ENCODE peak calls at places on chromosomes 5 and 9, in ten cellular contexts. One of them, this sample, is unnamed.

GRCh38 chr5:174446446-174446845 is 277.9 kb upstream of the MSX2 start:
- DNase-seq in fibroblast of pulmonary artery: no peak
- DNase-seq in dorsolateral prefrontal cortex: no peak
- DNase-seq in cardiac muscle cell: no peak
- DNase-seq in tibial artery: no peak
- DNase-seq in fibroblast of the aortic adventitia: no peak
- DNase-seq in left ventricle myocardium inferior: no peak
- DNase-seq in DND-41: no peak
- DNase-seq in choroid plexus epithelial cell: no peak
- DNase-seq in epithelial cell of esophagus: no peak
- DNase-seq in this sample: no peak

GRCh38 chr5:54282876-54283275 is 27.5 kb downstream of the ARL15 start:
- DNase-seq in left ventricle myocardium inferior: no peak
- DNase-seq in cardiac muscle cell: no peak
- DNase-seq in DND-41: no peak
- DNase-seq in tibial artery: no peak
- DNase-seq in epithelial cell of esophagus: no peak
- DNase-seq in dorsolateral prefrontal cortex: no peak
- DNase-seq in fibroblast of pulmonary artery: no peak
- DNase-seq in choroid plexus epithelial cell: no peak
- DNase-seq in fibroblast of the aortic adventitia: no peak
- DNase-seq in this sample: no peak

GRCh38 chr9:109907400-109907799 is 127.4 kb downstream of the PALM2AKAP2 start:
- DNase-seq in cardiac muscle cell: peak; percentile 66
- DNase-seq in tibial artery: no peak
- DNase-seq in DND-41: no peak
- DNase-seq in choroid plexus epithelial cell: no peak
- DNase-seq in left ventricle myocardium inferior: peak; percentile 37
- DNase-seq in fibroblast of pulmonary artery: peak; percentile 92
- DNase-seq in fibroblast of the aortic adventitia: no peak
- DNase-seq in dorsolateral prefrontal cortex: no peak
- DNase-seq in epithelial cell of esophagus: peak; percentile 11
- DNase-seq in this sample: no peak

GRCh38 chr9:88092699-88093359 is 45.4 kb downstream of the SPATA31C2 start:
- DNase-seq in dorsolateral prefrontal cortex: peak; percentile 10
- DNase-seq in cardiac muscle cell: peak; percentile 74
- DNase-seq in DND-41: no peak
- DNase-seq in fibroblast of pulmonary artery: peak; percentile 58
- DNase-seq in fibroblast of the aortic adventitia: peak; percentile 8
- DNase-seq in epithelial cell of esophagus: no peak
- DNase-seq in tibial artery: no peak
- DNase-seq in choroid plexus epithelial cell: peak; percentile 89
- DNase-seq in left ventricle myocardium inferior: peak; percentile 43
- DNase-seq in this sample: no peak

GRCh38 chr5:149206524-149207141 is 65.0 kb upstream of the AFAP1L1 start:
- DNase-seq in DND-41: no peak
- DNase-seq in choroid plexus epithelial cell: peak; percentile 58
- DNase-seq in fibroblast of the aortic adventitia: no peak
- DNase-seq in left ventricle myocardium inferior: no peak
- DNase-seq in fibroblast of pulmonary artery: peak; percentile 49
- DNase-seq in dorsolateral prefrontal cortex: no peak
- DNase-seq in cardiac muscle cell: peak; percentile 38
- DNase-seq in epithelial cell of esophagus: peak; percentile 88
- DNase-seq in tibial artery: no peak
- DNase-seq in this sample: no peak

GRCh38 chr5:87524217-87524616 is 111.5 kb upstream of the CCNH start:
- DNase-seq in choroid plexus epithelial cell: no peak
- DNase-seq in DND-41: peak; percentile 4
- DNase-seq in tibial artery: no peak
- DNase-seq in fibroblast of pulmonary artery: no peak
- DNase-seq in dorsolateral prefrontal cortex: no peak
- DNase-seq in fibroblast of the aortic adventitia: no peak
- DNase-seq in left ventricle myocardium inferior: no peak
- DNase-seq in cardiac muscle cell: no peak
- DNase-seq in epithelial cell of esophagus: no peak
- DNase-seq in this sample: no peak

GRCh38 chr5:143108498-143109128 is 294.9 kb downstream of the NR3C1 start:
- DNase-seq in epithelial cell of esophagus: no peak
- DNase-seq in fibroblast of the aortic adventitia: no peak
- DNase-seq in left ventricle myocardium inferior: peak; percentile 62
- DNase-seq in DND-41: no peak
- DNase-seq in cardiac muscle cell: no peak
- DNase-seq in fibroblast of pulmonary artery: no peak
- DNase-seq in tibial artery: no peak
- DNase-seq in choroid plexus epithelial cell: no peak
- DNase-seq in dorsolateral prefrontal cortex: no peak
- DNase-seq in this sample: no peak

GRCh38 chr5:134140530-134141201 is 26.2 kb downstream of the TCF7 start:
- DNase-seq in DND-41: peak; percentile 69
- DNase-seq in fibroblast of the aortic adventitia: peak; percentile 77
- DNase-seq in left ventricle myocardium inferior: peak; percentile 56
- DNase-seq in cardiac muscle cell: peak; percentile 82
- DNase-seq in dorsolateral prefrontal cortex: peak; percentile 69
- DNase-seq in fibroblast of pulmonary artery: peak; percentile 80
- DNase-seq in choroid plexus epithelial cell: peak; percentile 88
- DNase-seq in epithelial cell of esophagus: peak; percentile 92
- DNase-seq in tibial artery: peak; percentile 73
- DNase-seq in this sample: no peak

GRCh38 chr5:33310471-33310870 is 130.3 kb upstream of the TARS1 start:
- DNase-seq in choroid plexus epithelial cell: peak; percentile 70
- DNase-seq in fibroblast of pulmonary artery: peak; percentile 82
- DNase-seq in tibial artery: no peak
- DNase-seq in fibroblast of the aortic adventitia: peak; percentile 95
- DNase-seq in epithelial cell of esophagus: peak; percentile 90
- DNase-seq in cardiac muscle cell: peak; percentile 75
- DNase-seq in DND-41: no peak
- DNase-seq in dorsolateral prefrontal cortex: no peak
- DNase-seq in left ventricle myocardium inferior: no peak
- DNase-seq in this sample: peak; percentile 42

GRCh38 chr5:154778534-154778933 is 23.4 kb downstream of the LARP1 start:
- DNase-seq in DND-41: no peak
- DNase-seq in tibial artery: no peak
- DNase-seq in left ventricle myocardium inferior: no peak
- DNase-seq in fibroblast of the aortic adventitia: no peak
- DNase-seq in cardiac muscle cell: no peak
- DNase-seq in epithelial cell of esophagus: no peak
- DNase-seq in choroid plexus epithelial cell: no peak
- DNase-seq in fibroblast of pulmonary artery: no peak
- DNase-seq in dorsolateral prefrontal cortex: no peak
- DNase-seq in this sample: no peak

GRCh38 chr5:158953929-158954534 is 145.7 kb downstream of the EBF1 start:
- DNase-seq in epithelial cell of esophagus: no peak
- DNase-seq in fibroblast of pulmonary artery: no peak
- DNase-seq in DND-41: no peak
- DNase-seq in dorsolateral prefrontal cortex: no peak
- DNase-seq in tibial artery: no peak
- DNase-seq in fibroblast of the aortic adventitia: no peak
- DNase-seq in cardiac muscle cell: no peak
- DNase-seq in choroid plexus epithelial cell: no peak
- DNase-seq in left ventricle myocardium inferior: no peak
- DNase-seq in this sample: no peak

DNA sequence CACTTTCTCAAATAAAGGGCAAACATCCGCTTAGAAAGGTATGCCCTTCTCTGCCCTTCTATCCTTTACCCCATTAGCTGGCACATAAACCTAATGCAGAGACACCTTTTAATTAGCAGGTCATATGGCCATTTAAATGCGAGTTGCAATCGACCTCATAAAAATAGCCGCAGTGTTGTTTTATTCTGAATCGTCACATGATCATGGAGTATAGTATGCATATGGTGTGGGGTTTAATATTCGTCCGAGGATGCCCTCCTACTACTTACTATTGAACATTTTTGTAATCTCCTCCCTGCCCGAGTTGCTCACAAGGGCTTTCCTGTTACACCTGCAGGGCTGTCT is 72.0 kb downstream of the PIK3R1 start:
- DNase-seq in choroid plexus epithelial cell: no peak
- DNase-seq in left ventricle myocardium inferior: no peak
- DNase-seq in cardiac muscle cell: no peak
- DNase-seq in fibroblast of the aortic adventitia: no peak
- DNase-seq in dorsolateral prefrontal cortex: no peak
- DNase-seq in epithelial cell of esophagus: no peak
- DNase-seq in tibial artery: no peak
- DNase-seq in DND-41: no peak
- DNase-seq in fibroblast of pulmonary artery: no peak
- DNase-seq in this sample: no peak
- TF ChIP-seq CTCF in choroid plexus epithelial cell: no peak
- TF ChIP-seq CTCF in left ventricle myocardium inferior: no peak
- TF ChIP-seq CTCF in cardiac muscle cell: no peak
- TF ChIP-seq CTCF in fibroblast of the aortic adventitia: no peak
- TF ChIP-seq CTCF in dorsolateral prefrontal cortex: no peak
- TF ChIP-seq CTCF in epithelial cell of esophagus: no peak
- TF ChIP-seq CTCF in tibial artery: no peak
- TF ChIP-seq CTCF in DND-41: no peak
- TF ChIP-seq CTCF in fibroblast of pulmonary artery: no peak
- TF ChIP-seq CTCF in this sample: no peak

GRCh38 chr9:127580371-127580770 is 31.7 kb upstream of the STXBP1 start:
- DNase-seq in dorsolateral prefrontal cortex: no peak
- DNase-seq in DND-41: no peak
- DNase-seq in cardiac muscle cell: no peak
- DNase-seq in choroid plexus epithelial cell: no peak
- DNase-seq in fibroblast of pulmonary artery: no peak
- DNase-seq in epithelial cell of esophagus: no peak
- DNase-seq in tibial artery: no peak
- DNase-seq in fibroblast of the aortic adventitia: no peak
- DNase-seq in left ventricle myocardium inferior: no peak
- DNase-seq in this sample: no peak

GRCh38 chr9:127583605-127584053 is 28.4 kb upstream of the STXBP1 start:
- DNase-seq in left ventricle myocardium inferior: no peak
- DNase-seq in choroid plexus epithelial cell: peak; percentile 70
- DNase-seq in fibroblast of pulmonary artery: peak; percentile 92
- DNase-seq in tibial artery: no peak
- DNase-seq in cardiac muscle cell: peak; percentile 69
- DNase-seq in DND-41: no peak
- DNase-seq in dorsolateral prefrontal cortex: no peak
- DNase-seq in epithelial cell of esophagus: peak; percentile 90
- DNase-seq in fibroblast of the aortic adventitia: peak; percentile 99
- DNase-seq in this sample: no peak

GRCh38 chr9:127578952-127579853 is 32.9 kb upstream of the STXBP1 start:
- DNase-seq in fibroblast of the aortic adventitia: peak; percentile 96
- DNase-seq in tibial artery: peak; percentile 98
- DNase-seq in epithelial cell of esophagus: peak; percentile 96
- DNase-seq in DND-41: peak; percentile 34
- DNase-seq in choroid plexus epithelial cell: peak; percentile 90
- DNase-seq in dorsolateral prefrontal cortex: peak; percentile 88
- DNase-seq in left ventricle myocardium inferior: peak; percentile 83
- DNase-seq in cardiac muscle cell: peak; percentile 94
- DNase-seq in fibroblast of pulmonary artery: peak; percentile 95
- DNase-seq in this sample: peak; percentile 95

GRCh38 chr9:127578627-127578951 is 33.5 kb upstream of the STXBP1 start:
- DNase-seq in choroid plexus epithelial cell: no peak
- DNase-seq in cardiac muscle cell: no peak
- DNase-seq in epithelial cell of esophagus: no peak
- DNase-seq in fibroblast of the aortic adventitia: no peak
- DNase-seq in dorsolateral prefrontal cortex: no peak
- DNase-seq in left ventricle myocardium inferior: no peak
- DNase-seq in fibroblast of pulmonary artery: no peak
- DNase-seq in DND-41: no peak
- DNase-seq in tibial artery: no peak
- DNase-seq in this sample: no peak

DNA sequence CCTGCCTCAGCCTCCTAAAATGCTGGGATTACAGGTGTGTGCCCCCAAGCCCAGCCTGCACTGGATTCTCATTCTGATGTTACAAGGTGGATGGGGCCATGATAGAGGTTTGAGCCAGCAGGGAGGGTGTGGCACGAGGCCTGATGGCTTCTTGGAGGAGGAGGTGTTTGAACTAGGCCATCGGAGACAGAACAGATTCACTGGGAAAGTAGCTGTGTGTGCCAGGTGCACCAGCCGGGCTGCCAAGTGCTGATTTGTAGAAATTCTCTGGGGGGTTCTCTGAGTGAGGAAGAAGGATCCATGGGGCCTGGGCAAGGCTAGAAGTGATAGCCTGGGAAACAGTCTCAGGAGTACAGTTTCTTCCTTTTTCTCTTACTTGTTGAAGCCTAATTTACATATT is 31.2 kb upstream of the STXBP1 start:
- DNase-seq in epithelial cell of esophagus: no peak
- DNase-seq in fibroblast of the aortic adventitia: no peak
- DNase-seq in left ventricle myocardium inferior: no peak
- DNase-seq in tibial artery: no peak
- DNase-seq in cardiac muscle cell: no peak
- DNase-seq in DND-41: no peak
- DNase-seq in fibroblast of pulmonary artery: no peak
- DNase-seq in choroid plexus epithelial cell: no peak
- DNase-seq in dorsolateral prefrontal cortex: no peak
- DNase-seq in this sample: no peak
- H3K4me3 ChIP-seq in epithelial cell of esophagus: no peak overlapping the region
- H3K4me3 ChIP-seq in fibroblast of the aortic adventitia: no peak overlapping the region
- H3K4me3 ChIP-seq in left ventricle myocardium inferior: no peak overlapping the region
- H3K4me3 ChIP-seq in tibial artery: no peak overlapping the region
- H3K4me3 ChIP-seq in cardiac muscle cell: no peak overlapping the region
- H3K4me3 ChIP-seq in DND-41: no peak overlapping the region
- H3K4me3 ChIP-seq in fibroblast of pulmonary artery: no peak overlapping the region
- H3K4me3 ChIP-seq in choroid plexus epithelial cell: no peak overlapping the region
- H3K4me3 ChIP-seq in dorsolateral prefrontal cortex: no peak overlapping the region
- H3K4me3 ChIP-seq in this sample: no peak overlapping the region

DNA sequence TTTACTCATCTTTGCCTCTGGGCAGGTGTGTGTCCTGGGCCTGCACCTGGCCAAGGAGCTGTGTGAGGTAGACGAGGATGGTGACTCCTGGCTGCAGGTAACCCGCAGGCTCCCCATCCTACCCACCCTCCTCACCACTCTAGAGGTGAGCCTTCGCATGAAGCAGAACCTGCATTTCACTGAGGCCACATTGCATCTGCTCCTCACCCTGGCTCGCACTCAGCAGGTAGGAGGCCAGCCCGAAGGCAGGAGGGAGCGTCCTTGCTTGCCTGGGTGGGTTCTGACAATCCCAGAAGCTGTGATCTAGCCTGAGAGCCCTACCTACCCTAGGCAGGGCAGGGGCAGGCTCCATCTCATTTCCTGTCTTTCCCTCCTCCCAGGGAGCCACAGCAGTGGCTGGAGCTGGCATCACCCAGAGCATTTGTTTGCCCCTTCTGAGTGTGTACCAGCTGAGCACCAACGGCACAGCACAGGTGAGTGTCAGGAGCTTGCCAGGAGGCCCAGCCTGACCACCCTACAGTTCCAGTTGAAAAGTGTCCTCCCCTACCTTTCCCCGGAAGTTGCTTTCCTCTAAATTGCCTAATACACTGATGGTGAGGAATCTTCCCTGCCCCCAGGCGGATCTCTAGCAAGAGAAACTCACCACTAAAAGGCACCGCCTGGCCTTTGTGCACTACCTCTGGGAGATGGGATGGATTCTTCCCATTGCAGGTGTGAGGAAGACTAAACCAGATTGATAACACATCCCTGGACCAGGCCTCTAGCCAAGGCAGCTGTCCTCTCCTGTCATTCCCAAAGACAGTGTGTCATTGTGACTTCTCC is 26.4 kb downstream of the SH3GLB2 start:
- DNase-seq in choroid plexus epithelial cell: no peak
- DNase-seq in cardiac muscle cell: no peak
- DNase-seq in tibial artery: peak; percentile 24
- DNase-seq in dorsolateral prefrontal cortex: no peak
- DNase-seq in fibroblast of pulmonary artery: no peak
- DNase-seq in epithelial cell of esophagus: no peak
- DNase-seq in fibroblast of the aortic adventitia: no peak
- DNase-seq in left ventricle myocardium inferior: no peak
- DNase-seq in DND-41: no peak
- DNase-seq in this sample: no peak
- TF ChIP-seq CTCF in choroid plexus epithelial cell: no peak
- TF ChIP-seq CTCF in cardiac muscle cell: no peak
- TF ChIP-seq CTCF in tibial artery: no peak
- TF ChIP-seq CTCF in dorsolateral prefrontal cortex: no peak
- TF ChIP-seq CTCF in fibroblast of pulmonary artery: no peak
- TF ChIP-seq CTCF in epithelial cell of esophagus: no peak
- TF ChIP-seq CTCF in fibroblast of the aortic adventitia: no peak
- TF ChIP-seq CTCF in left ventricle myocardium inferior: no peak
- TF ChIP-seq CTCF in DND-41: no peak
- TF ChIP-seq CTCF in this sample: no peak

GRCh38 chr9:126514037-126514821 is 99.5 kb upstream of the LMX1B start:
- DNase-seq in fibroblast of the aortic adventitia: peak; percentile 27
- DNase-seq in dorsolateral prefrontal cortex: no peak
- DNase-seq in tibial artery: peak; percentile 75
- DNase-seq in fibroblast of pulmonary artery: peak; percentile 31
- DNase-seq in epithelial cell of esophagus: peak; percentile 46
- DNase-seq in cardiac muscle cell: peak; percentile 46
- DNase-seq in choroid plexus epithelial cell: peak; percentile 36
- DNase-seq in DND-41: no peak
- DNase-seq in left ventricle myocardium inferior: peak; percentile 76
- DNase-seq in this sample: no peak
- H3K4me3 ChIP-seq in fibroblast of the aortic adventitia: peak overlapping the region; percentile 14
- H3K4me3 ChIP-seq in dorsolateral prefrontal cortex: peak overlapping the region; percentile 46
- H3K4me3 ChIP-seq in tibial artery: peak overlapping the region; percentile 10
- H3K4me3 ChIP-seq in fibroblast of pulmonary artery: no peak overlapping the region
- H3K4me3 ChIP-seq in epithelial cell of esophagus: no peak overlapping the region
- H3K4me3 ChIP-seq in cardiac muscle cell: no peak overlapping the region
- H3K4me3 ChIP-seq in choroid plexus epithelial cell: no peak overlapping the region
- H3K4me3 ChIP-seq in DND-41: no peak overlapping the region
- H3K4me3 ChIP-seq in left ventricle myocardium inferior: peak overlapping the region; percentile 33
- H3K4me3 ChIP-seq in this sample: no peak overlapping the region